ENCODE peak calls at places on chromosomes 11 and 22, in nine cellular contexts. One of them, this sample, is unnamed.

GRCh38 chr11:66676279-66676919 is 1.3 kb downstream of the RBM4B start:
- DNase-seq in neural progenitor cell: no peak
- DNase-seq in tibial artery: peak
- DNase-seq in heart left ventricle: no peak
- DNase-seq in left lobe of liver: no peak
- DNase-seq in HCEC 1CT: no peak
- DNase-seq in NCI-H1092: no peak
- DNase-seq in NCI-H1105: no peak
- DNase-seq in HAP-1: no peak
- DNase-seq in this sample: no peak

GRCh38 chr11:48029686-48030279 is 49.4 kb downstream of the PTPRJ start:
- DNase-seq in neural progenitor cell: no peak
- DNase-seq in tibial artery: no peak
- DNase-seq in heart left ventricle: no peak
- DNase-seq in left lobe of liver: no peak
- DNase-seq in HCEC 1CT: no peak
- DNase-seq in NCI-H1092: no peak
- DNase-seq in NCI-H1105: no peak
- DNase-seq in HAP-1: peak
- DNase-seq in this sample: no peak

GRCh38 chr22:47112566-47112965 is 350.1 kb downstream of the TBC1D22A start:
- DNase-seq in neural progenitor cell: no peak
- DNase-seq in tibial artery: peak
- DNase-seq in heart left ventricle: no peak
- DNase-seq in left lobe of liver: no peak
- DNase-seq in HCEC 1CT: no peak
- DNase-seq in NCI-H1092: no peak
- DNase-seq in NCI-H1105: no peak
- DNase-seq in HAP-1: no peak
- DNase-seq in this sample: no peak

GRCh38 chr11:16982256-16982671 is 31.9 kb downstream of the PLEKHA7 start:
- DNase-seq in neural progenitor cell: no peak
- DNase-seq in tibial artery: no peak
- DNase-seq in heart left ventricle: no peak
- DNase-seq in left lobe of liver: no peak
- DNase-seq in HCEC 1CT: no peak
- DNase-seq in NCI-H1092: no peak
- DNase-seq in NCI-H1105: no peak
- DNase-seq in HAP-1: no peak
- DNase-seq in this sample: peak

GRCh38 chr11:88431675-88432341 is 94.3 kb upstream of the CTSC start:
- DNase-seq in neural progenitor cell: no peak
- DNase-seq in tibial artery: no peak
- DNase-seq in heart left ventricle: no peak
- DNase-seq in left lobe of liver: no peak
- DNase-seq in HCEC 1CT: no peak
- DNase-seq in NCI-H1092: no peak
- DNase-seq in NCI-H1105: no peak
- DNase-seq in HAP-1: no peak
- DNase-seq in this sample: no peak

GRCh38 chr11:35623708-35624168 is 5.5 kb downstream of the FJX1 start:
- DNase-seq in neural progenitor cell: no peak
- DNase-seq in tibial artery: no peak
- DNase-seq in heart left ventricle: peak
- DNase-seq in left lobe of liver: no peak
- DNase-seq in HCEC 1CT: peak
- DNase-seq in NCI-H1092: no peak
- DNase-seq in NCI-H1105: no peak
- DNase-seq in HAP-1: no peak
- DNase-seq in this sample: no peak

GRCh38 chr11:35548925-35549561 is 23.6 kb upstream of the PAMR1 start:
- DNase-seq in neural progenitor cell: peak
- DNase-seq in tibial artery: no peak
- DNase-seq in heart left ventricle: no peak
- DNase-seq in left lobe of liver: no peak
- DNase-seq in HCEC 1CT: peak
- DNase-seq in NCI-H1092: no peak
- DNase-seq in NCI-H1105: no peak
- DNase-seq in HAP-1: peak
- DNase-seq in this sample: no peak

GRCh38 chr22:46075764-46076531 is 74.4 kb upstream of the PPARA start:
- DNase-seq in neural progenitor cell: no peak
- DNase-seq in tibial artery: peak
- DNase-seq in heart left ventricle: peak
- DNase-seq in left lobe of liver: peak
- DNase-seq in HCEC 1CT: no peak
- DNase-seq in NCI-H1092: no peak
- DNase-seq in NCI-H1105: no peak
- DNase-seq in HAP-1: no peak
- DNase-seq in this sample: no peak

GRCh38 chr22:40040927-40041326 is 46.2 kb downstream of the FAM83F start:
- DNase-seq in neural progenitor cell: no peak
- DNase-seq in tibial artery: no peak
- DNase-seq in heart left ventricle: peak
- DNase-seq in left lobe of liver: no peak
- DNase-seq in HCEC 1CT: no peak
- DNase-seq in NCI-H1092: no peak
- DNase-seq in NCI-H1105: peak
- DNase-seq in HAP-1: peak
- DNase-seq in this sample: no peak

GRCh38 chr11:876550-876949 is 33.9 kb downstream of the TSPAN4 start:
- DNase-seq in neural progenitor cell: no peak
- DNase-seq in tibial artery: no peak
- DNase-seq in heart left ventricle: peak
- DNase-seq in left lobe of liver: peak
- DNase-seq in HCEC 1CT: no peak
- DNase-seq in NCI-H1092: peak
- DNase-seq in NCI-H1105: no peak
- DNase-seq in HAP-1: no peak
- DNase-seq in this sample: peak

GRCh38 chr11:10373340-10373739 is 68.5 kb downstream of the ADM start:
- DNase-seq in neural progenitor cell: no peak
- DNase-seq in tibial artery: no peak
- DNase-seq in heart left ventricle: no peak
- DNase-seq in left lobe of liver: peak
- DNase-seq in HCEC 1CT: peak
- DNase-seq in NCI-H1092: peak
- DNase-seq in NCI-H1105: no peak
- DNase-seq in HAP-1: no peak
- DNase-seq in this sample: no peak

GRCh38 chr11:116903139-116903538 is 65.7 kb upstream of the APOA1 start:
- DNase-seq in neural progenitor cell: no peak
- DNase-seq in tibial artery: no peak
- DNase-seq in heart left ventricle: no peak
- DNase-seq in left lobe of liver: no peak
- DNase-seq in HCEC 1CT: no peak
- DNase-seq in NCI-H1092: no peak
- DNase-seq in NCI-H1105: no peak
- DNase-seq in HAP-1: no peak
- DNase-seq in this sample: no peak

GRCh38 chr11:316891-317291 is 3.1 kb downstream of the IFITM1 start:
- DNase-seq in neural progenitor cell: no peak
- DNase-seq in tibial artery: no peak
- DNase-seq in heart left ventricle: no peak
- DNase-seq in left lobe of liver: no peak
- DNase-seq in HCEC 1CT: no peak
- DNase-seq in NCI-H1092: no peak
- DNase-seq in NCI-H1105: no peak
- DNase-seq in HAP-1: peak
- DNase-seq in this sample: no peak

GRCh38 chr11:112016765-112017356 is 8.3 kb upstream of the DLAT start:
- DNase-seq in neural progenitor cell: no peak
- DNase-seq in tibial artery: no peak
- DNase-seq in heart left ventricle: no peak
- DNase-seq in left lobe of liver: no peak
- DNase-seq in HCEC 1CT: peak
- DNase-seq in NCI-H1092: no peak
- DNase-seq in NCI-H1105: no peak
- DNase-seq in HAP-1: peak
- DNase-seq in this sample: no peak

GRCh38 chr11:64247729-64248531 is 1.2 kb upstream of the PPP1R14B start:
- DNase-seq in neural progenitor cell: no peak
- DNase-seq in tibial artery: no peak
- DNase-seq in heart left ventricle: no peak
- DNase-seq in left lobe of liver: no peak
- DNase-seq in HCEC 1CT: no peak
- DNase-seq in NCI-H1092: no peak
- DNase-seq in NCI-H1105: no peak
- DNase-seq in HAP-1: no peak
- DNase-seq in this sample: no peak

GRCh38 chr11:2886191-2886894 is 768 bp upstream of the CDKN1C start:
- DNase-seq in neural progenitor cell: peak
- DNase-seq in tibial artery: peak
- DNase-seq in heart left ventricle: peak
- DNase-seq in left lobe of liver: no peak
- DNase-seq in HCEC 1CT: no peak
- DNase-seq in NCI-H1092: no peak
- DNase-seq in NCI-H1105: no peak
- DNase-seq in HAP-1: no peak
- DNase-seq in this sample: no peak

GRCh38 chr11:91805293-91805692 is 419.3 kb upstream of the FAT3 start:
- DNase-seq in neural progenitor cell: no peak
- DNase-seq in tibial artery: no peak
- DNase-seq in heart left ventricle: no peak
- DNase-seq in left lobe of liver: no peak
- DNase-seq in HCEC 1CT: no peak
- DNase-seq in NCI-H1092: no peak
- DNase-seq in NCI-H1105: no peak
- DNase-seq in HAP-1: no peak
- DNase-seq in this sample: no peak

GRCh38 chr11:26187639-26188038 is 144.3 kb upstream of the ANO3 start:
- DNase-seq in neural progenitor cell: no peak
- DNase-seq in tibial artery: no peak
- DNase-seq in heart left ventricle: no peak
- DNase-seq in left lobe of liver: peak
- DNase-seq in HCEC 1CT: peak
- DNase-seq in NCI-H1092: no peak
- DNase-seq in NCI-H1105: no peak
- DNase-seq in HAP-1: no peak
- DNase-seq in this sample: no peak

GRCh38 chr11:19652976-19653375 is 59.7 kb upstream of the NAV2 start:
- DNase-seq in neural progenitor cell: no peak
- DNase-seq in tibial artery: no peak
- DNase-seq in heart left ventricle: no peak
- DNase-seq in left lobe of liver: no peak
- DNase-seq in HCEC 1CT: no peak
- DNase-seq in NCI-H1092: no peak
- DNase-seq in NCI-H1105: no peak
- DNase-seq in HAP-1: no peak
- DNase-seq in this sample: no peak

GRCh38 chr11:108019870-108020540 is 11.3 kb downstream of the CUL5 start:
- DNase-seq in neural progenitor cell: no peak
- DNase-seq in tibial artery: no peak
- DNase-seq in heart left ventricle: no peak
- DNase-seq in left lobe of liver: no peak
- DNase-seq in HCEC 1CT: peak
- DNase-seq in NCI-H1092: no peak
- DNase-seq in NCI-H1105: no peak
- DNase-seq in HAP-1: no peak
- DNase-seq in this sample: no peak

GRCh38 chr11:100731471-100731870 is 44.4 kb downstream of the ARHGAP42 start:
- DNase-seq in neural progenitor cell: peak
- DNase-seq in tibial artery: no peak
- DNase-seq in heart left ventricle: no peak
- DNase-seq in left lobe of liver: no peak
- DNase-seq in HCEC 1CT: no peak
- DNase-seq in NCI-H1092: no peak
- DNase-seq in NCI-H1105: no peak
- DNase-seq in HAP-1: no peak
- DNase-seq in this sample: no peak

GRCh38 chr11:69157156-69157821 is 1.6 kb downstream of the SMIM38 start:
- DNase-seq in neural progenitor cell: peak
- DNase-seq in tibial artery: peak
- DNase-seq in heart left ventricle: peak
- DNase-seq in left lobe of liver: no peak
- DNase-seq in HCEC 1CT: no peak
- DNase-seq in NCI-H1092: peak
- DNase-seq in NCI-H1105: peak
- DNase-seq in HAP-1: no peak
- DNase-seq in this sample: peak

GRCh38 chr11:114440121-114440860 is 1.0 kb downstream of the REXO2 start:
- DNase-seq in neural progenitor cell: peak
- DNase-seq in tibial artery: no peak
- DNase-seq in heart left ventricle: no peak
- DNase-seq in left lobe of liver: no peak
- DNase-seq in HCEC 1CT: peak
- DNase-seq in NCI-H1092: no peak
- DNase-seq in NCI-H1105: no peak
- DNase-seq in HAP-1: no peak
- DNase-seq in this sample: no peak

GRCh38 chr11:111465400-111465799 is 46.8 kb downstream of the BTG4 start:
- DNase-seq in neural progenitor cell: no peak
- DNase-seq in tibial artery: no peak
- DNase-seq in heart left ventricle: no peak
- DNase-seq in left lobe of liver: no peak
- DNase-seq in HCEC 1CT: peak
- DNase-seq in NCI-H1092: no peak
- DNase-seq in NCI-H1105: no peak
- DNase-seq in HAP-1: no peak
- DNase-seq in this sample: no peak

GRCh38 chr11:110966131-110966530 is 253.9 kb upstream of the ARHGAP20 start:
- DNase-seq in neural progenitor cell: no peak
- DNase-seq in tibial artery: no peak
- DNase-seq in heart left ventricle: peak
- DNase-seq in left lobe of liver: no peak
- DNase-seq in HCEC 1CT: peak
- DNase-seq in NCI-H1092: no peak
- DNase-seq in NCI-H1105: no peak
- DNase-seq in HAP-1: no peak
- DNase-seq in this sample: no peak

GRCh38 chr11:1371377-1371776 is 18.4 kb upstream of the BRSK2 start:
- DNase-seq in neural progenitor cell: no peak
- DNase-seq in tibial artery: peak
- DNase-seq in heart left ventricle: no peak
- DNase-seq in left lobe of liver: no peak
- DNase-seq in HCEC 1CT: no peak
- DNase-seq in NCI-H1092: no peak
- DNase-seq in NCI-H1105: no peak
- DNase-seq in HAP-1: no peak
- DNase-seq in this sample: no peak

GRCh38 chr22:50260801-50261614 is 475 bp downstream of the MAPK12 start:
- DNase-seq in neural progenitor cell: peak
- DNase-seq in tibial artery: no peak
- DNase-seq in heart left ventricle: no peak
- DNase-seq in left lobe of liver: no peak
- DNase-seq in HCEC 1CT: peak
- DNase-seq in NCI-H1092: no peak
- DNase-seq in NCI-H1105: peak
- DNase-seq in HAP-1: peak
- DNase-seq in this sample: no peak

GRCh38 chr11:76380161-76380976 is 563 bp downstream of the THAP12 start:
- DNase-seq in neural progenitor cell: no peak
- DNase-seq in tibial artery: peak
- DNase-seq in heart left ventricle: peak
- DNase-seq in left lobe of liver: peak
- DNase-seq in HCEC 1CT: peak
- DNase-seq in NCI-H1092: no peak
- DNase-seq in NCI-H1105: no peak
- DNase-seq in HAP-1: peak
- DNase-seq in this sample: peak

GRCh38 chr11:8368194-8368593 is 104.5 kb upstream of the LMO1 start:
- DNase-seq in neural progenitor cell: no peak
- DNase-seq in tibial artery: no peak
- DNase-seq in heart left ventricle: no peak
- DNase-seq in left lobe of liver: no peak
- DNase-seq in HCEC 1CT: no peak
- DNase-seq in NCI-H1092: no peak
- DNase-seq in NCI-H1105: no peak
- DNase-seq in HAP-1: no peak
- DNase-seq in this sample: no peak

GRCh38 chr11:86301742-86302091 is 323 bp upstream of the HIKESHI start:
- DNase-seq in neural progenitor cell: no peak
- DNase-seq in tibial artery: no peak
- DNase-seq in heart left ventricle: no peak
- DNase-seq in left lobe of liver: no peak
- DNase-seq in HCEC 1CT: no peak
- DNase-seq in NCI-H1092: no peak
- DNase-seq in NCI-H1105: no peak
- DNase-seq in HAP-1: no peak
- DNase-seq in this sample: no peak

GRCh38 chr22:21042978-21043855 is 2.5 kb upstream of the LRRC74B start:
- DNase-seq in neural progenitor cell: no peak
- DNase-seq in tibial artery: no peak
- DNase-seq in heart left ventricle: peak
- DNase-seq in left lobe of liver: no peak
- DNase-seq in HCEC 1CT: no peak
- DNase-seq in NCI-H1092: no peak
- DNase-seq in NCI-H1105: no peak
- DNase-seq in HAP-1: no peak
- DNase-seq in this sample: no peak